ENCODE peak calls at places on chromosome 1, in eight cellular contexts. One of them, this sample, is unnamed.

GRCh38 chr1:78331799-78332198 is 159.0 kb upstream of the PTGFR start:
- DNase-seq in heart left ventricle: no peak
- DNase-seq in PC-3: no peak
- DNase-seq in right atrium auricular region: no peak
- DNase-seq in pancreas: no peak
- DNase-seq in AG04450: no peak
- DNase-seq in psoas muscle: no peak
- DNase-seq in CD8-positive, alpha-beta T cell: no peak
- DNase-seq in this sample: no peak

GRCh38 chr1:39554277-39554676 is 22.3 kb downstream of the PABPC4 start:
- DNase-seq in heart left ventricle: no peak
- DNase-seq in PC-3: no peak
- DNase-seq in right atrium auricular region: no peak
- DNase-seq in pancreas: no peak
- DNase-seq in AG04450: no peak
- DNase-seq in psoas muscle: no peak
- DNase-seq in CD8-positive, alpha-beta T cell: no peak
- DNase-seq in this sample: no peak

GRCh38 chr1:58884706-58885661 is 101.1 kb upstream of the JUN start:
- DNase-seq in heart left ventricle: no peak
- DNase-seq in PC-3: peak; percentile 53
- DNase-seq in right atrium auricular region: no peak
- DNase-seq in pancreas: peak; percentile 91
- DNase-seq in AG04450: no peak
- DNase-seq in psoas muscle: peak; percentile 52
- DNase-seq in CD8-positive, alpha-beta T cell: no peak
- DNase-seq in this sample: no peak

GRCh38 chr1:100773444-100773843 is 53.9 kb downstream of the VCAM1 start:
- DNase-seq in heart left ventricle: no peak
- DNase-seq in PC-3: no peak
- DNase-seq in right atrium auricular region: no peak
- DNase-seq in pancreas: no peak
- DNase-seq in AG04450: no peak
- DNase-seq in psoas muscle: no peak
- DNase-seq in CD8-positive, alpha-beta T cell: no peak
- DNase-seq in this sample: no peak

GRCh38 chr1:93029317-93029716 is 49.8 kb upstream of the MTF2 start:
- DNase-seq in heart left ventricle: no peak
- DNase-seq in PC-3: no peak
- DNase-seq in right atrium auricular region: no peak
- DNase-seq in pancreas: no peak
- DNase-seq in AG04450: no peak
- DNase-seq in psoas muscle: no peak
- DNase-seq in CD8-positive, alpha-beta T cell: no peak
- DNase-seq in this sample: no peak

GRCh38 chr1:117795190-117795589 is 134.2 kb downstream of the GDAP2 start:
- DNase-seq in heart left ventricle: peak; percentile 41
- DNase-seq in PC-3: peak; percentile 96
- DNase-seq in right atrium auricular region: no peak
- DNase-seq in pancreas: no peak
- DNase-seq in AG04450: peak; percentile 73
- DNase-seq in psoas muscle: no peak
- DNase-seq in CD8-positive, alpha-beta T cell: no peak
- DNase-seq in this sample: no peak

GRCh38 chr1:171576144-171576543 is 45.9 kb upstream of the MYOCOS start:
- DNase-seq in heart left ventricle: no peak
- DNase-seq in PC-3: peak; percentile 74
- DNase-seq in right atrium auricular region: no peak
- DNase-seq in pancreas: no peak
- DNase-seq in AG04450: no peak
- DNase-seq in psoas muscle: no peak
- DNase-seq in CD8-positive, alpha-beta T cell: no peak
- DNase-seq in this sample: no peak

GRCh38 chr1:55323760-55324159 is 108.6 kb upstream of the USP24 start:
- DNase-seq in heart left ventricle: no peak
- DNase-seq in PC-3: no peak
- DNase-seq in right atrium auricular region: no peak
- DNase-seq in pancreas: no peak
- DNase-seq in AG04450: no peak
- DNase-seq in psoas muscle: no peak
- DNase-seq in CD8-positive, alpha-beta T cell: no peak
- DNase-seq in this sample: no peak

GRCh38 chr1:145960468-145961108 is 2.8 kb upstream of the LIX1L start:
- DNase-seq in heart left ventricle: peak; percentile 90
- DNase-seq in PC-3: peak; percentile 46
- DNase-seq in right atrium auricular region: peak; percentile 85
- DNase-seq in pancreas: peak; percentile 77
- DNase-seq in AG04450: no peak
- DNase-seq in psoas muscle: peak; percentile 85
- DNase-seq in CD8-positive, alpha-beta T cell: no peak
- DNase-seq in this sample: peak; percentile 80
- TF ChIP-seq CTCF in heart left ventricle: peak; percentile 33
- TF ChIP-seq CTCF in PC-3: peak; percentile 20
- TF ChIP-seq CTCF in right atrium auricular region: peak; percentile 24
- TF ChIP-seq CTCF in pancreas: no peak
- TF ChIP-seq CTCF in AG04450: peak; percentile 26
- TF ChIP-seq CTCF in psoas muscle: peak; percentile 18
- TF ChIP-seq CTCF in CD8-positive, alpha-beta T cell: no peak
- TF ChIP-seq CTCF in this sample: no peak

GRCh38 chr1:8061210-8061609 is 35.1 kb upstream of the ERRFI1 start:
- DNase-seq in heart left ventricle: no peak
- DNase-seq in PC-3: peak; percentile 95
- DNase-seq in right atrium auricular region: peak; percentile 66
- DNase-seq in pancreas: peak; percentile 50
- DNase-seq in AG04450: peak; percentile 87
- DNase-seq in psoas muscle: no peak
- DNase-seq in CD8-positive, alpha-beta T cell: no peak
- DNase-seq in this sample: no peak
- H3K4me3 ChIP-seq in heart left ventricle: no peak overlapping the region
- H3K4me3 ChIP-seq in PC-3: peak overlapping the region; percentile 57
- H3K4me3 ChIP-seq in right atrium auricular region: no peak overlapping the region
- H3K4me3 ChIP-seq in pancreas: no peak overlapping the region
- H3K4me3 ChIP-seq in AG04450: no peak overlapping the region
- H3K4me3 ChIP-seq in psoas muscle: no peak overlapping the region
- H3K4me3 ChIP-seq in CD8-positive, alpha-beta T cell: no peak overlapping the region
- H3K4me3 ChIP-seq in this sample: no peak overlapping the region

DNA sequence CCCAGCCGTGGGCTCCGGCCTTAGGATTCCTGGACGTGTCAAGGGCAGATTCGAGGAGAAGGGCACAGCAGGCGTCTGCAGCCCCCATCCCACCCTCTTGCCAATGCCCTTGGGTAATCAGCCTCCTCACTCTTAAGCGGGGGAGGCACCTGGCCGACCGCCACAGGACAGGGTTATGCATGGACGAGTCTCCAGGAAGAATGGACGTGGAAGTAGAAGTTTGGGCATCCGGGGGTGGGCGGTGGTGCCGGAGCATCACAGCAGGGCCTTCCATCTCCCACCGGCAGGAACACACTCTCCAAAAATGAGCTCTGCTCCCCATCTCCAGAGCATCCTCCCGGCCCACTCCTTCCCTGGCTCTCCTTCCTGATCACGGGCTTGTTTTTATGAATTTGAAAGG is 233.5 kb upstream of the C1orf174 start:
- DNase-seq in heart left ventricle: no peak
- DNase-seq in PC-3: no peak
- DNase-seq in right atrium auricular region: no peak
- DNase-seq in pancreas: no peak
- DNase-seq in AG04450: no peak
- DNase-seq in psoas muscle: no peak
- DNase-seq in CD8-positive, alpha-beta T cell: no peak
- DNase-seq in this sample: no peak
- H3K9me3 ChIP-seq in heart left ventricle: no peaks in the 10 kb centered on the region
- H3K9me3 ChIP-seq in PC-3: no peaks in the 10 kb centered on the region
- H3K9me3 ChIP-seq in right atrium auricular region: no peaks in the 10 kb centered on the region
- H3K9me3 ChIP-seq in pancreas: no peaks in the 10 kb centered on the region
- H3K9me3 ChIP-seq in AG04450: peaks cover 81% of the 10 kb centered on the region
- H3K9me3 ChIP-seq in psoas muscle: no peaks in the 10 kb centered on the region
- H3K9me3 ChIP-seq in CD8-positive, alpha-beta T cell: no peaks in the 10 kb centered on the region
- H3K9me3 ChIP-seq in this sample: no peaks in the 10 kb centered on the region

DNA sequence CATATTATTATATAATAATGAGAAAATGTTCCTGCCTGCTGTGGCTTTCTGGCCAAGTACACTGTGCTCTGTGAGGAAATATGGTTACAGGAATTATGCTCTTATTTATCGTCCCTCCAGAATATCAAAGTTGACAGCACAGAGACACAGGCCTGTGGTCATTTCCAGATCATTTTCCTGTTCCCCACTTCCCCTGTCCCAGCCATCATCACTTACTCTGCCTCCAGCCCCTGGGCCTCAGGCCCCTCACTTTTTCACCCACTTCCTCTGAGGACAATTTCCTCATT is 53.6 kb downstream of the MAB21L3 start:
- DNase-seq in heart left ventricle: no peak
- DNase-seq in PC-3: no peak
- DNase-seq in right atrium auricular region: no peak
- DNase-seq in pancreas: no peak
- DNase-seq in AG04450: no peak
- DNase-seq in psoas muscle: no peak
- DNase-seq in CD8-positive, alpha-beta T cell: no peak
- DNase-seq in this sample: no peak
- TF ChIP-seq CTCF in heart left ventricle: no peak
- TF ChIP-seq CTCF in PC-3: no peak
- TF ChIP-seq CTCF in right atrium auricular region: no peak
- TF ChIP-seq CTCF in pancreas: no peak
- TF ChIP-seq CTCF in AG04450: no peak
- TF ChIP-seq CTCF in psoas muscle: no peak
- TF ChIP-seq CTCF in CD8-positive, alpha-beta T cell: no peak
- TF ChIP-seq CTCF in this sample: no peak